ENCODE peak calls at places on chromosomes 5 and 9, in seven cellular contexts. Y is HCT116, F is H1, Z is K562, W is SK-N-SH, M is HepG2, P is GM12878. I is an unnamed sample.

GRCh38 chr5:37054391-37054790 is 177.8 kb downstream of the NIPBL start:
- DNase-seq in Y (no peak), F (no peak), P (no peak), M (no peak), Z (no peak), W (peak), I (peak)

GRCh38 chr5:112996830-112997374 is 20.3 kb downstream of the DCP2 start:
- DNase-seq in P (no peak), F (no peak), M (no peak), Z (no peak), Y (no peak), W (no peak), I (no peak)

GRCh38 chr5:157108961-157109360 is at the start of gene HAVCR2:
- DNase-seq in W (no peak), F (no peak), Z (no peak), Y (no peak), P (peak), M (no peak), I (no peak)

GRCh38 chr5:72205431-72206009 is 98.2 kb downstream of the MAP1B start:
- DNase-seq in W (no peak), Y (no peak), P (no peak), M (no peak), F (no peak), Z (no peak), I (no peak)

GRCh38 chr9:134629586-134630392 is 11.8 kb upstream of the COL5A1 start:
- DNase-seq in M (no peak), F (no peak), W (no peak), P (no peak), Z (no peak), Y (no peak), I (no peak)

GRCh38 chr5:53233653-53234405 is 124.3 kb upstream of the MOCS2 start:
- DNase-seq in M (no peak), Y (no peak), F (no peak), P (no peak), W (no peak), Z (no peak), I (no peak)

GRCh38 chr5:14872070-14872989 is 752 bp upstream of the ANKH start:
- DNase-seq in M (peak), Y (no peak), F (peak), P (no peak), Z (peak), W (peak), I (peak)

GRCh38 chr9:92680166-92681119 is 10.5 kb upstream of the IPPK start:
- DNase-seq in W (no peak), Z (no peak), F (peak), M (no peak), P (no peak), Y (no peak), I (no peak)

GRCh38 chr5:170287532-170287931 is 10.0 kb downstream of the LCP2 start:
- DNase-seq in Z (no peak), Y (no peak), P (no peak), W (no peak), F (no peak), M (no peak), I (no peak)

GRCh38 chr9:16521868-16522381 is 348.5 kb downstream of the BNC2 start:
- DNase-seq in F (no peak), M (no peak), P (no peak), Z (no peak), W (peak), Y (no peak), I (peak)

GRCh38 chr5:168401880-168402279 is 84.4 kb upstream of the RARS1 start:
- DNase-seq in Y (no peak), F (no peak), P (no peak), Z (no peak), W (no peak), M (no peak), I (no peak)

GRCh38 chr9:84504360-84504759 is 163.8 kb upstream of the SLC28A3 start:
- DNase-seq in Y (no peak), M (no peak), W (no peak), F (no peak), Z (no peak), P (no peak), I (no peak)

GRCh38 chr9:105681313-105681712 is 13.0 kb upstream of the TMEM38B start:
- DNase-seq in M (no peak), F (no peak), Y (no peak), Z (no peak), P (no peak), W (no peak), I (no peak)

GRCh38 chr5:78808380-78808779 is 159.8 kb upstream of the LHFPL2 start:
- DNase-seq in P (no peak), Z (no peak), M (no peak), F (no peak), Y (no peak), W (no peak), I (no peak)

GRCh38 chr5:178192787-178193186 is 5.6 kb upstream of the GMCL2 start:
- DNase-seq in Z (no peak), F (no peak), Y (no peak), W (no peak), P (no peak), M (no peak), I (no peak)

GRCh38 chr5:159441441-159441840 is 111.2 kb upstream of the IL12B start:
- DNase-seq in M (peak), P (no peak), Y (peak), F (peak), Z (no peak), W (peak), I (no peak)

GRCh38 chr5:117463836-117464235 is 889.2 kb upstream of the SEMA6A start:
- DNase-seq in M (no peak), P (no peak), Y (no peak), F (no peak), W (no peak), Z (no peak), I (no peak)

GRCh38 chr9:7097785-7098420 is 340.1 kb downstream of the KDM4C start:
- DNase-seq in W (no peak), F (no peak), P (no peak), Y (no peak), Z (no peak), M (no peak), I (peak)

GRCh38 chr5:179182601-179183000 is 122.4 kb downstream of the ZNF354C start:
- DNase-seq in Z (no peak), P (no peak), F (no peak), M (no peak), W (no peak), Y (no peak), I (no peak)

GRCh38 chr5:176446884-176447537 is 1.2 kb upstream of the FAF2 start:
- DNase-seq in Y (no peak), Z (peak), P (no peak), W (no peak), F (no peak), M (no peak), I (peak)

GRCh38 chr5:154573011-154573410 is 95.0 kb upstream of the HAND1 start:
- DNase-seq in M (no peak), F (no peak), Z (no peak), P (no peak), W (no peak), Y (no peak), I (no peak)

GRCh38 chr9:18185196-18185595 is 288.8 kb upstream of the ADAMTSL1 start:
- DNase-seq in Z (no peak), F (no peak), M (no peak), W (no peak), P (no peak), Y (no peak), I (no peak)

GRCh38 chr9:124812401-124813016 is 35.6 kb downstream of the OLFML2A start:
- DNase-seq in Y (peak), Z (peak), P (no peak), M (peak), W (peak), F (no peak), I (no peak)

GRCh38 chr9:18566125-18566524 is 92.2 kb downstream of the ADAMTSL1 start:
- DNase-seq in Z (no peak), P (no peak), M (no peak), Y (no peak), W (no peak), F (no peak), I (peak)

GRCh38 chr9:25678147-25678666 is at the start of gene TUSC1:
- DNase-seq in W (peak), Y (no peak), Z (no peak), P (no peak), M (no peak), F (peak), I (peak)

GRCh38 chr5:73789851-73790281 is 163.9 kb downstream of the ARHGEF28 start:
- DNase-seq in Y (no peak), W (no peak), P (peak), M (no peak), F (no peak), Z (no peak), I (peak)

GRCh38 chr5:174145821-174146220 is 100.3 kb downstream of the NSG2 start:
- DNase-seq in M (no peak), P (no peak), Y (no peak), Z (peak), W (peak), F (no peak), I (no peak)

GRCh38 chr9:104104407-104104806 is 10.3 kb downstream of the SMC2 start:
- DNase-seq in Z (no peak), F (no peak), P (no peak), W (no peak), Y (no peak), M (no peak), I (no peak)

GRCh38 chr5:127561254-127561653 is 43.8 kb downstream of the PRRC1 start:
- DNase-seq in F (no peak), W (no peak), Y (no peak), Z (no peak), P (no peak), M (no peak), I (no peak)
- TF ChIP-seq MAX in F (no peak), W (no peak), Y (no peak), Z (no peak), P (no peak), M (no peak), I (no peak)

GRCh38 chr9:86946712-86947145 is 577 bp downstream of the GAS1 start:
- DNase-seq in M (no peak), P (no peak), Y (no peak), F (peak), W (peak), Z (no peak), I (peak)

GRCh38 chr9:86943223-86943870 is 4.0 kb downstream of the GAS1 start:
- DNase-seq in M (peak), F (no peak), W (no peak), Y (no peak), P (no peak), Z (no peak), I (no peak)

GRCh38 chr9:86945868-86946711 is 1.2 kb downstream of the GAS1 start:
- DNase-seq in W (peak), F (peak), P (no peak), Z (no peak), M (no peak), Y (no peak), I (peak)

GRCh38 chr9:86943871-86944240 is 3.5 kb downstream of the GAS1 start:
- DNase-seq in Z (no peak), F (no peak), W (no peak), P (no peak), Y (no peak), M (no peak), I (no peak)

DNA sequence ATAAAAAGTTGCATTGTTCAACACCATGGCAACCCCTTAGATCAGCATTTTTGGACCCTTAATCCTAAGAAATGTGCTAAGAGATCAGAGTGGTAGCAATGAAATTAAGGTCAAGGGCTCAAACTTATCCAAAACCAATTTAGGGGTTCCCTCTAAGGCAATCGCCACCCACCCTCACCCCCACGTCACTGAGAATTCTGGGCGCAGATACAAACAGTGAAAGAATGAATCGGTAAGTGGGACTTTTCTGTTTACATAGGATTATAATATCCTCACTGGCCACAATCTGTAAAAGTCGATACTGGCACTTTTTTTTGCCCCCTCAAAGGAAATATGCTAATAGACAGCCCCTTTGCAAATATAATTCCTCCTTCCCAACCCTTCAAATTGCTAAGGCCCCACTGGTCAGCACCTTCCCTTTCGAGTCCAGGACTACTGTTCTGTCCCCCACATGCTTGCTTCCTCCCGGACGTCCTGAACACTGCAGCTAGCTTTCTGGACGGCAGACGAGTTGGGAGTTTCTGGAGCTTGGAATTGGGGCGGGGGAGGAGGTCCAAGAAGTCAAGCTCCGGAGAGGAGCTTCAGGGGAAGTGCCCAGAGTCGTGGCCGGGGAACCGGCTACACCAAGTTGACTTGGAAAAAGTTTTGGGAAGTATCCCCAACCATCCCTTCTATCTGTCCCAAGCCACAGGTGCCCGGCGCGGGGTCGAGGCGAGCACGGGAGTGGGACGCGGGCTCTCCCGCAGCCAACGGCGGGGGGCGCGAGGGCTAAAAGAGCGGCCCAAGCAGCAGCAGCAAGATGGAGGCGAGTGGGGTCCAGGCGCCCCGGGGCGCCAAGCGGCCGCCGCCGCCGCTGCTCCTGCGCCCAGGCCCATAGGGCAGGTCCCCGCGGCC is 2.1 kb downstream of the GAS1 start:
- DNase-seq in P (no peak), Y (no peak), Z (no peak), F (peak), W (peak), M (no peak), I (no peak)
- H3K9ac ChIP-seq in P (no peak), Y (no peak), Z (no peak), F (peak), W (peak), M (no peak), I (no peak)

DNA sequence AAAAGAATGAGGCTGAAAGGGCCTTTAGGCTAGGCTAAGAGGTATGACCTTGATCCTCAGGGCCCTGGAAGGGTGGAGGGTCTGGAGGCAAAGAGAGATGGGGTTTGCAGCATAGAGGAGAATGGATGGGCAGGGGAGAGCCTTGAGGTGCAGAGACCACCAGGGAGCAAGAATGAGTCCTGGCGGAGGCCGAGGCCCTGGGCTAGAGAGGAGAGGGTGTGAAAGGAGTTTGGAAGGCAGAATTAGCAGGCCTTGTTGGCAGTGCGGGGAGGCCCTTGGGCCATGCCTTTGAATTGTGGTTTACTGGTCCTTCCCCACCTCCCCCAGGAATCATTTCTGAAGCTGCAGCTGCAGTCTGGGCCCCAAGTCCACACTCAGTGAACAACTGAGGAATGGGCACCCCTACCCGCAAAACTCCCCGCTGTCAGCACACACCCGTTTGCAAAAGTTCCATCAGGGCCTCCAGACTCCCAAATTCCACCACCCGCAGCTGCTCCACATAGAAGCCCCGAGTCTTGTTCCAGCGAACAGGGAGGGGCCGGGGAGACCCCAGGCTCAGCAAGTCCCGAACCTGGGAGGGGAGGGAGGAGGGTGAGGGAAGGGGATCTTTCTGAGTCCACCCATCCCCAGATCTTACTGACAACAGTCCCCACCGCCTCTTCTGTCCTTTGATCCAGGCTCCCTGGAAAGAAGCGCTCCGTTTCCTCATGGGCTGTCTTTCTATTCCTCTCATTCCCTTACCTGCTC is 2.1 kb downstream of the KIF12 start:
- DNase-seq in W (no peak), M (no peak), Z (no peak), Y (no peak), P (no peak), F (no peak), I (no peak)
- TF ChIP-seq MAX in W (no peak), M (no peak), Z (no peak), Y (no peak), P (no peak), F (no peak), I (no peak)

GRCh38 chr9:126613656-126614055 is at the start of gene LMX1B:
- DNase-seq in Y (peak), P (no peak), M (no peak), F (peak), W (peak), Z (no peak), I (no peak)
- H3K9ac ChIP-seq in Y (peak), P (no peak), M (no peak), F (no peak), W (no peak), Z (no peak), I (no peak)

GRCh38 chr5:87154191-87154590 is 113.5 kb upstream of the RASA1 start:
- DNase-seq in Y (no peak), Z (no peak), P (no peak), F (no peak), W (no peak), M (no peak), I (no peak)
- TF ChIP-seq MAX in Y (no peak), Z (no peak), P (no peak), F (no peak), W (no peak), M (no peak), I (no peak)

GRCh38 chr5:143155445-143155844 is 248.0 kb downstream of the NR3C1 start:
- DNase-seq in P (no peak), F (no peak), Z (no peak), M (no peak), W (no peak), Y (no peak), I (no peak)
- H3K9ac ChIP-seq in P (no peak), F (no peak), Z (no peak), M (no peak), W (peak), Y (no peak), I (no peak)

DNA sequence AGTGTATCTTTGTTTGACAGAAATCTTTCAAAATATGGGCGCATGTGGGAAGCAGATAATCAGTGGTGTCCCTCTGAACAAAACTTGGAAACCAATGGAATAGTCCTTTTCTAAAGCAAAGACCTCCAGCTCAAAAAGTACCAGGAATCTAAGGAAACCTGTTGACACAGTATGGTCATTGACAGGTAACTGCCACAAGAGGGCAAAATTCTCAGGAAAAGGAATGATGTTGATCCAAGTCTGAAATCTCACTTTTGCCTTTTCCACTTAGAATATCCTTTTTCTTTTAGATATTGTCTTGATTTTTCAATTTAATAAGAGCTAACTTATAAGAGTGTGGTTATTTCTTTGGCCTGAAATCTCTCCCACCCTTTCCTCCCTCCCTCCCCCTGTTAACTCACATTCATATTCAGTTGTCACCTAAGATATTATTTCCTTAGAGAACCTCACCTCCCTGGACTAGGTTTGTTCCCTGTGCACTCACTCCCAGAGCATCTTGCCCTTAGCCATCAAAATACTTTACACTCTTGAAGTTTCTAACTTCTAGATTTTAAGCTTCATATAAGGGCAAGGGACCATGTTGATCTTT is 59.0 kb upstream of the BARX1 start:
- DNase-seq in Z (peak), F (no peak), Y (no peak), W (peak), P (no peak), M (peak), I (peak)
- TF ChIP-seq MAX in Z (no peak), F (no peak), Y (no peak), W (no peak), P (no peak), M (no peak), I (no peak)